ENCODE peak calls at places on chromosome 14, in eight cellular contexts. E, F, X, U, G, N, T and L are unnamed samples.

GRCh38 chr14:101689039-101689501 is 72.4 kb upstream of the PPP2R5C start:
- DNase-seq in E (no peak), F (no peak), X (no peak), U (no peak), G (no peak), N (no peak), T (no peak), L (no peak)

GRCh38 chr14:58152569-58152857 is 500 bp upstream of the ARMH4 start:
- DNase-seq in E (no peak), F (no peak), X (no peak), U (no peak), G (no peak), N (no peak), T (no peak), L (no peak)

GRCh38 chr14:100898935-100899840 is 4.3 kb downstream of the RTL1 start:
- DNase-seq in E (no peak), F (no peak), X (no peak), U (peak; percentile 93), G (no peak), N (no peak), T (no peak), L (no peak)

GRCh38 chr14:95686935-95687334 is 709 bp downstream of the TCL1B start:
- DNase-seq in E (no peak), F (no peak), X (no peak), U (no peak), G (no peak), N (no peak), T (no peak), L (no peak)

GRCh38 chr14:96058606-96059200 is 19.5 kb downstream of the C14orf132 start:
- DNase-seq in E (no peak), F (no peak), X (no peak), U (no peak), G (no peak), N (no peak), T (no peak), L (no peak)

GRCh38 chr14:21070083-21070609 is at the start of gene ARHGEF40:
- DNase-seq in E (peak; percentile 40), F (no peak), X (peak; percentile 81), U (peak; percentile 8), G (no peak), N (no peak), T (no peak), L (no peak)

GRCh38 chr14:79551591-79551990 is 659.7 kb downstream of the DIO2 start:
- DNase-seq in E (no peak), F (no peak), X (no peak), U (no peak), G (no peak), N (no peak), T (no peak), L (no peak)

GRCh38 chr14:95727084-95727700 is 13.3 kb upstream of the TCL1A start:
- DNase-seq in E (no peak), F (no peak), X (no peak), U (no peak), G (no peak), N (no peak), T (no peak), L (no peak)

GRCh38 chr14:30158299-30158698 is 230.7 kb upstream of the PRKD1 start:
- DNase-seq in E (no peak), F (no peak), X (no peak), U (no peak), G (no peak), N (no peak), T (no peak), L (no peak)

GRCh38 chr14:94355191-94355794 is 32.2 kb upstream of the SERPINA6 start:
- DNase-seq in E (no peak), F (peak; percentile 85), X (no peak), U (no peak), G (no peak), N (peak; percentile 56), T (no peak), L (no peak)

GRCh38 chr14:69680297-69680696 is 68.9 kb downstream of the SUSD6 start:
- DNase-seq in E (no peak), F (no peak), X (no peak), U (no peak), G (no peak), N (no peak), T (no peak), L (no peak)

GRCh38 chr14:102138935-102139247 is 806 bp upstream of the WDR20 start:
- DNase-seq in E (peak; percentile 56), F (no peak), X (no peak), U (no peak), G (no peak), N (no peak), T (no peak), L (no peak)

GRCh38 chr14:51828017-51828797 is 32.2 kb upstream of the GNG2 start:
- DNase-seq in E (peak; percentile 33), F (no peak), X (no peak), U (no peak), G (peak; percentile 74), N (no peak), T (peak; percentile 44), L (peak; percentile 97)

GRCh38 chr14:22981090-22982012 is 1.0 kb downstream of the AJUBA start:
- DNase-seq in E (peak; percentile 53), F (no peak), X (no peak), U (peak; percentile 45), G (no peak), N (no peak), T (no peak), L (no peak)

GRCh38 chr14:23141706-23142467 is 22.8 kb upstream of the CEBPE start:
- DNase-seq in E (peak; percentile 34), F (no peak), X (no peak), U (no peak), G (no peak), N (no peak), T (no peak), L (no peak)

GRCh38 chr14:92950773-92951172 is 27.8 kb downstream of the CHGA start:
- DNase-seq in E (no peak), F (no peak), X (no peak), U (no peak), G (no peak), N (no peak), T (no peak), L (no peak)
- H3K4me3 ChIP-seq in E (no peak overlapping the region), F (no peak overlapping the region), X (no peak overlapping the region), U (no peak overlapping the region), G (no peak overlapping the region), N (no peak overlapping the region), T (no peak overlapping the region), L (no peak overlapping the region)

GRCh38 chr14:104447750-104448149 is 131.8 kb upstream of the C14orf180 start:
- DNase-seq in E (no peak), F (no peak), X (no peak), U (no peak), G (no peak), N (no peak), T (no peak), L (no peak)
- TF ChIP-seq POLR2A in E (no peak), F (no peak), X (no peak), U (no peak), G (no peak), N (no peak), T (no peak), L (no peak)

DNA sequence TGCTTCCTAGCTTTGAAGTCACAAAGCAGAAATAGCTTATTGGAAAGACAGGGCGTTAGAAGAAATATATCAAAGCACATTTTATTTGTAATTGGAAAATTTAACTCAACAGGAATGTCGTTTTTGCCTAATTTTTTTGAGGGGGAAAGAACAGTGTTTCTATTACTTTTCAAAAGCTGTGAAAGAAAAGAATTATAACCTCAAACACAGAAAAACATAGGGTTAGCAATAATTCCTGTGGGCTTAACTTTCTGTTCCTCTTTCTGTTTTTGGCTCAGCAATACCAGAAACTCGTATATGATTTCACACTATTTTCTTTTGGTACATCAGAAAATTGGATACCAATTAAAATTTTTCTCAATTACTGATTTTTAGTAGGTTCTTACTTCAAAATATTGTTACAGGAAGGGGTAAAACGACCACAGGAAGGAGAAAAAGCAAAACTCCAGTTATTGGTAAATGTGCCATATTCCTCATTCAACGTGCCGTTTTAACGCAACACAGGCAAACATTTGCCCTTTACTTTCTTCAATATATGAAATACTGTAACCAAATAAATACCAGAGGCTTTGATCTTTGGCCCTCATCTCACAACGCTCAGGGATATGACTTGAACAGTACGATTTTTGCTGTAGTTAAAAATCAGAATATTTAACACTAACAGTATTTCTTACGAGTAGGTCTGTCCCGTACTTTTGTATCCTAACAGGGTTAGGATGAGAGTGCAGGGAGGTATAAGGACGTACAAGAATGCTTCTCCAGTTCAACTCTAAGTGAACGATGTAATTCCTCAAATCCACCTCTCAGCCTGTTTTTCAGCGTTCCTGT is 1.3 kb upstream of the RNU6-7 start:
- DNase-seq in E (no peak), F (no peak), X (no peak), U (no peak), G (no peak), N (no peak), T (no peak), L (peak; percentile 16)
- TF ChIP-seq MAX in E (no peak), F (no peak), X (no peak), U (no peak), G (no peak), N (no peak), T (no peak), L (no peak)

GRCh38 chr14:35826218-35826951 is at the start of gene BRMS1L:
- DNase-seq in E (peak; percentile 97), F (peak; percentile 100), X (peak; percentile 92), U (peak; percentile 99), G (peak; percentile 97), N (peak; percentile 99), T (peak; percentile 95), L (peak; percentile 99)

GRCh38 chr14:35825968-35826217 is 245 bp upstream of the BRMS1L start:
- DNase-seq in E (no peak), F (no peak), X (no peak), U (no peak), G (no peak), N (no peak), T (no peak), L (no peak)

GRCh38 chr14:35829449-35829848 is 3.3 kb downstream of the BRMS1L start:
- DNase-seq in E (no peak), F (no peak), X (no peak), U (no peak), G (no peak), N (no peak), T (no peak), L (no peak)

GRCh38 chr14:35826952-35827416 is 846 bp downstream of the BRMS1L start:
- DNase-seq in E (no peak), F (no peak), X (no peak), U (no peak), G (no peak), N (no peak), T (no peak), L (no peak)

DNA sequence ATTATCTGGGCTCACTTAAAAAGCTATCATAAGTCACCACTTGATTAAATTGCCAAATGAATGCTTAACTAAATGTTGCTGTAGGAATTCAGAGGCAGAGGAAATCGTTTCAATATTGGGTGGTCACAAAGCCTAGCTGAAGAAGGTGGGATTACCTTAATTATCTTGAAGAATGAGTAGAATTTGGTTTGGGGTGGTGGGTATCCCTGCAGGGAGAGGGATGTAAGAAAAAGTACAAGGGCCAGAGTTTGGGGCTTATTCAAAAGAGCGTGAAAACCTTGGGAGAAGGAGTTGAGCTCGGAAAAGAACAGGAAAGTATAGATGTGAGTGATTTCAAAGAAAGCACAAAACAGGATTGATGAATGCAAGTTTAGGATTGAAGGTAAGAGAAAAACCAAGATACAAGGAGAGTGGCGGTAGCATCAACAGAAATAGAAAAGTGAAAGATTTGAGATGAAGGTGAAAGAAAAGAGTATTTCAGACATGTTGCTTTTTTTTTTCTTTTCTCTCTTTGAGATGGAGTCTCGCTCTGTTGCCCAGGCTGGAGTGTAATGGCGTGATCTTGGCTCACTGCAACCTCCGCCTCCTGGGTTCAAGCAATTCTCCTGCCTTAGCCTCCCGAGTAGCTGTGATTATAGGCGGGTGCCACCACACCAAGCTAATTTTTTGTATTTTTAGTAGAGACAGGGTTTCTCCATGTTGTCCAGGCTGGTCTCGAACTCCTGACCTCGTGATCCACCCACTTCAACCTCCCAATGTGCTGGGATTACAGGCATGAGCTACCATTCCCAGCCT is 1.7 kb downstream of the BRMS1L start:
- DNase-seq in E (no peak), F (no peak), X (no peak), U (no peak), G (no peak), N (no peak), T (no peak), L (no peak)
- H3K4me3 ChIP-seq in E (no peak overlapping the region), F (peak overlapping the region; percentile 95), X (no peak overlapping the region), U (peak overlapping the region; percentile 88), G (peak overlapping the region; percentile 96), N (peak overlapping the region; percentile 90), T (peak overlapping the region; percentile 74), L (peak overlapping the region; percentile 90)